ENCODE peak calls at places on chromosomes 5 and 9, in nine cellular contexts. C is neural progenitor cell, L is fibroblast of lung, V is GM23248, H is astrocyte, O is PC-9, F is endothelial cell of umbilical vein, W is PC-3, X is A673. Z is an unnamed sample.

GRCh38 chr5:102523541-102524175 is 24.9 kb upstream of the SLCO6A1 start:
- DNase-seq in C (no peak), W (no peak), X (no peak), O (no peak), F (no peak), L (no peak), H (no peak), V (no peak), Z (no peak)

GRCh38 chr5:37088041-37088440 is 161.1 kb downstream of the CPLANE1 start:
- DNase-seq in C (no peak), H (no peak), F (no peak), L (no peak), V (no peak), X (no peak), O (peak), W (no peak), Z (no peak)

GRCh38 chr5:112127856-112128255 is 291.2 kb downstream of the EPB41L4A start:
- DNase-seq in C (no peak), W (no peak), H (no peak), V (no peak), O (no peak), F (no peak), X (no peak), L (no peak), Z (no peak)

GRCh38 chr5:72242796-72243475 is 77.1 kb downstream of the MRPS27 start:
- DNase-seq in C (peak), O (no peak), X (no peak), W (no peak), V (no peak), F (no peak), L (no peak), H (peak), Z (no peak)

GRCh38 chr9:93012998-93013855 is 45.3 kb upstream of the SUSD3 start:
- DNase-seq in W (no peak), O (no peak), V (no peak), H (no peak), C (no peak), L (no peak), X (no peak), F (no peak), Z (no peak)

GRCh38 chr5:173429489-173430150 is 101.4 kb upstream of the STC2 start:
- DNase-seq in V (peak), W (peak), L (no peak), C (no peak), F (no peak), H (peak), O (no peak), X (no peak), Z (no peak)

GRCh38 chr5:127648997-127649550 is at the start of gene CTXN3:
- DNase-seq in W (no peak), F (no peak), V (no peak), C (peak), X (no peak), O (no peak), L (no peak), H (no peak), Z (peak)

GRCh38 chr5:36573441-36573840 is 33.0 kb upstream of the SLC1A3 start:
- DNase-seq in F (peak), O (peak), V (peak), L (peak), H (peak), W (peak), C (no peak), X (no peak), Z (peak)

GRCh38 chr5:12615141-12615820 is 711.0 kb upstream of the CTNND2 start:
- DNase-seq in L (no peak), X (no peak), C (no peak), F (no peak), H (peak), O (no peak), W (peak), V (no peak), Z (no peak)

GRCh38 chr9:35508069-35508468 is 18.2 kb downstream of the RUSC2 start:
- DNase-seq in X (no peak), H (peak), L (no peak), W (no peak), O (no peak), V (peak), F (no peak), C (no peak), Z (no peak)

GRCh38 chr9:116992870-116993269 is 305.8 kb downstream of the TRIM32 start:
- DNase-seq in W (no peak), V (peak), L (no peak), X (no peak), C (no peak), F (no peak), O (no peak), H (no peak), Z (no peak)

GRCh38 chr5:149652697-149653096 is 71.4 kb downstream of the ARHGEF37 start:
- DNase-seq in L (no peak), V (no peak), H (no peak), C (no peak), O (no peak), X (no peak), F (no peak), W (no peak), Z (no peak)

GRCh38 chr5:138230261-138230660 is 17.1 kb upstream of the CDC23 start:
- DNase-seq in L (no peak), H (peak), O (no peak), V (peak), F (no peak), C (no peak), W (no peak), X (no peak), Z (no peak)

GRCh38 chr5:144915452-144915851 is 744.8 kb downstream of the KCTD16 start:
- DNase-seq in V (no peak), L (no peak), H (no peak), O (no peak), W (no peak), X (no peak), C (no peak), F (no peak), Z (no peak)

GRCh38 chr9:131672451-131672850 is 67.4 kb downstream of the RAPGEF1 start:
- DNase-seq in X (no peak), F (peak), V (no peak), H (no peak), L (no peak), O (no peak), C (no peak), W (no peak), Z (no peak)

GRCh38 chr5:177023247-177023703 is 779 bp downstream of the ZNF346 start:
- DNase-seq in F (peak), V (peak), L (no peak), X (peak), C (no peak), H (no peak), W (peak), O (no peak), Z (peak)

GRCh38 chr5:65102501-65102825 is 333.7 kb downstream of the CWC27 start:
- DNase-seq in O (no peak), H (no peak), V (no peak), C (no peak), W (no peak), X (no peak), F (peak), L (peak), Z (no peak)

GRCh38 chr9:113589407-113589806 is 125.9 kb downstream of the RGS3 start:
- DNase-seq in F (peak), O (no peak), V (no peak), H (no peak), W (no peak), C (no peak), X (no peak), L (no peak), Z (no peak)

GRCh38 chr9:135482015-135482754 is 2.6 kb downstream of the PPP1R26 start:
- DNase-seq in X (no peak), F (no peak), H (no peak), L (no peak), O (no peak), C (no peak), V (no peak), W (no peak), Z (no peak)

GRCh38 chr9:126984969-126985368 is 70.4 kb downstream of the RALGPS1 start:
- DNase-seq in V (peak), W (peak), C (no peak), L (no peak), F (no peak), H (no peak), O (peak), X (no peak), Z (peak)

GRCh38 chr9:87535817-87536539 is 38.3 kb downstream of the DAPK1 start:
- DNase-seq in X (no peak), F (no peak), W (no peak), C (no peak), H (no peak), V (no peak), O (no peak), L (no peak), Z (no peak)

GRCh38 chr9:110308504-110309109 is 29.1 kb downstream of the TXNDC8 start:
- DNase-seq in X (no peak), L (no peak), C (no peak), H (no peak), W (no peak), O (no peak), F (no peak), V (no peak), Z (no peak)

GRCh38 chr9:21324040-21324439 is 11.2 kb downstream of the KLHL9 start:
- DNase-seq in W (no peak), X (no peak), O (no peak), V (no peak), L (no peak), C (no peak), F (peak), H (no peak), Z (no peak)

GRCh38 chr9:124295097-124295794 is 37.5 kb downstream of the NEK6 start:
- DNase-seq in H (peak), F (no peak), X (no peak), O (no peak), W (no peak), V (no peak), L (no peak), C (no peak), Z (no peak)

GRCh38 chr9:87063883-87064282 is 116.6 kb upstream of the GAS1 start:
- DNase-seq in L (peak), X (no peak), C (no peak), F (no peak), H (peak), W (no peak), O (no peak), V (peak), Z (peak)

GRCh38 chr5:157487358-157487757 is 27.3 kb downstream of the NIPAL4 start:
- DNase-seq in L (no peak), W (no peak), X (no peak), F (no peak), H (no peak), O (peak), C (no peak), V (no peak), Z (no peak)

GRCh38 chr5:141476132-141476909 is 555 bp downstream of the PCDHGC3 start:
- DNase-seq in O (no peak), V (peak), H (peak), C (peak), L (peak), X (peak), W (no peak), F (peak), Z (peak)

GRCh38 chr5:160938532-160938931 is 86.5 kb upstream of the ATP10B start:
- DNase-seq in H (no peak), F (no peak), V (no peak), X (no peak), O (peak), C (no peak), W (peak), L (no peak), Z (peak)

GRCh38 chr5:68015381-68015780 is 200.2 kb upstream of the PIK3R1 start:
- DNase-seq in W (no peak), L (no peak), H (no peak), F (no peak), X (no peak), V (no peak), C (no peak), O (no peak), Z (no peak)

GRCh38 chr5:31194458-31194808 is 947 bp downstream of the CDH6 start:
- DNase-seq in O (no peak), C (peak), V (peak), W (peak), H (no peak), F (no peak), X (peak), L (peak), Z (no peak)

GRCh38 chr9:134010774-134011173 is 14.5 kb upstream of the BRD3OS start:
- DNase-seq in O (no peak), W (no peak), X (no peak), L (no peak), F (peak), C (no peak), V (no peak), H (peak), Z (no peak)

GRCh38 chr9:22005700-22006605 is 3.2 kb downstream of the CDKN2B start:
- DNase-seq in X (no peak), O (no peak), L (peak), V (no peak), W (no peak), F (no peak), H (peak), C (peak), Z (peak)

GRCh38 chr9:18365651-18366050 is 108.3 kb upstream of the ADAMTSL1 start:
- DNase-seq in V (no peak), X (no peak), W (no peak), C (no peak), O (no peak), F (no peak), H (no peak), L (no peak), Z (no peak)

GRCh38 chr5:151592855-151593408 is 1.8 kb upstream of the FAT2 start:
- DNase-seq in V (no peak), X (no peak), O (no peak), W (no peak), F (no peak), H (no peak), C (no peak), L (no peak), Z (no peak)

GRCh38 chr9:72092820-72093219 is 32.4 kb upstream of the C9orf57 start:
- DNase-seq in H (no peak), O (no peak), L (no peak), F (no peak), C (no peak), W (no peak), X (no peak), V (no peak), Z (no peak)

DNA sequence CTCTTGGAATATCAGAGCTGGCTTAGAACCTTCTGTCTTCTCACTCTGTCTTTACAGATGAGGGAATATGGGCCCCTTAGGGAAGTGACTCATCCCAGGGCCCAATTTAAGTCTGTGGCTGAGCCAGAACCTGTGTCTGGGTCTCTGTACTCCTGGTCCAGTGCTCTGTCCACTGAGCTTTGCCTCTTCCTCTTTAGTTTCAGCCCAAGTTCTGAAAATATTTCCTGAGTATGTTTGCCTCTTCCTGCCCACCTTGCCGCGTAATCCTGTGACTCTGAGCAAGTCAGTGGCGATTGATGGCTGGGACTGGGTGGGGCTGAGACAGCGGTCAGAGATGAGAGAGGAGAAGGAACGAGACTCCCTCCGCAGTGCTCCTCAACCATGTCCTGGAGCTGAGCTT is 7.8 kb downstream of the IER5L start:
- DNase-seq in C (no peak), X (no peak), F (peak), W (peak), L (no peak), O (peak), V (peak), H (no peak), Z (peak)
- TF ChIP-seq EZH2 in C (no peak), X (no peak), F (no peak), W (no peak), L (no peak), O (no peak), V (no peak), H (no peak), Z (no peak)

GRCh38 chr9:13898957-13899356 is 415.0 kb downstream of the NFIB start:
- DNase-seq in L (peak), C (no peak), V (no peak), F (peak), O (no peak), H (no peak), W (no peak), X (peak), Z (no peak)

GRCh38 chr9:13902286-13902685 is 411.7 kb downstream of the NFIB start:
- DNase-seq in O (no peak), X (no peak), W (no peak), C (no peak), F (no peak), V (no peak), L (no peak), H (no peak), Z (no peak)

GRCh38 chr9:13900449-13900848 is 413.5 kb downstream of the NFIB start:
- DNase-seq in H (no peak), F (peak), X (peak), L (no peak), V (no peak), C (peak), O (no peak), W (no peak), Z (peak)

GRCh38 chr9:13899924-13900323 is 414.0 kb downstream of the NFIB start:
- DNase-seq in F (peak), C (peak), V (no peak), X (no peak), W (no peak), H (no peak), L (no peak), O (no peak), Z (no peak)

GRCh38 chr9:13901176-13901575 is 412.8 kb downstream of the NFIB start:
- DNase-seq in C (no peak), X (no peak), V (no peak), L (no peak), H (no peak), F (no peak), O (no peak), W (no peak), Z (no peak)
- H3K27ac ChIP-seq in C (no peak), X (no peak), V (no peak), L (no peak), H (no peak), F (no peak), O (no peak), W (no peak), Z (peak)

GRCh38 chr5:123097871-123098735 is 9.1 kb downstream of the PRDM6 start:
- DNase-seq in V (no peak), C (peak), L (no peak), F (no peak), X (no peak), W (no peak), O (no peak), H (no peak), Z (no peak)
- TF ChIP-seq EZH2 in V (no peak), C (peak), L (no peak), F (peak), X (no peak), W (no peak), O (no peak), H (peak), Z (no peak)

DNA sequence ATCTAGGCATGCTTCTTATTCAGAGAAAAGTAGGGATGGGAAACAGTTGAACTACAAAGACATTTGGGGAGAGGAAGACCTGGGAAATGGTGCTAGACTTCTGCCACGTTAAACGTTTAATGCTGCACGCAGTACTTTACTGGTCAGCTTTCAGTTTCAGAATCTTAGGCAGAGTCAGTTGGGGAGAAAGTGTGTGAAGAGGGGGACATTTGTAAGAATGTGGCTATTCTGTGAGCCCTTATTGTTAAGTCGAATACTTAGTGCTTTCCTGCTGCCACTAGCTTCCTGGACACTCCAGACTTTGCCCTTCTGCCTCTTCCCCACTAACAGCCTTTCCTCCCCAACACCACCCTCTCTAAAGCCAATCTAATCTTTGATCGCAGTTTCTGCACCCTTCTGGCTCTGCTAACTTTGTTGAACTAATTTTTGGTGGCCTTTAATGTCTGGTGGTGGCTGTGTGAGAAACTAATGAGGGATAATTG is 6.1 kb downstream of the CYSTM1 start:
- DNase-seq in H (no peak), F (no peak), X (no peak), W (no peak), L (no peak), C (no peak), O (no peak), V (no peak), Z (no peak)
- H3K27ac ChIP-seq in H (no peak), F (no peak), X (no peak), W (no peak), L (peak), C (no peak), O (no peak), V (no peak), Z (no peak)

DNA sequence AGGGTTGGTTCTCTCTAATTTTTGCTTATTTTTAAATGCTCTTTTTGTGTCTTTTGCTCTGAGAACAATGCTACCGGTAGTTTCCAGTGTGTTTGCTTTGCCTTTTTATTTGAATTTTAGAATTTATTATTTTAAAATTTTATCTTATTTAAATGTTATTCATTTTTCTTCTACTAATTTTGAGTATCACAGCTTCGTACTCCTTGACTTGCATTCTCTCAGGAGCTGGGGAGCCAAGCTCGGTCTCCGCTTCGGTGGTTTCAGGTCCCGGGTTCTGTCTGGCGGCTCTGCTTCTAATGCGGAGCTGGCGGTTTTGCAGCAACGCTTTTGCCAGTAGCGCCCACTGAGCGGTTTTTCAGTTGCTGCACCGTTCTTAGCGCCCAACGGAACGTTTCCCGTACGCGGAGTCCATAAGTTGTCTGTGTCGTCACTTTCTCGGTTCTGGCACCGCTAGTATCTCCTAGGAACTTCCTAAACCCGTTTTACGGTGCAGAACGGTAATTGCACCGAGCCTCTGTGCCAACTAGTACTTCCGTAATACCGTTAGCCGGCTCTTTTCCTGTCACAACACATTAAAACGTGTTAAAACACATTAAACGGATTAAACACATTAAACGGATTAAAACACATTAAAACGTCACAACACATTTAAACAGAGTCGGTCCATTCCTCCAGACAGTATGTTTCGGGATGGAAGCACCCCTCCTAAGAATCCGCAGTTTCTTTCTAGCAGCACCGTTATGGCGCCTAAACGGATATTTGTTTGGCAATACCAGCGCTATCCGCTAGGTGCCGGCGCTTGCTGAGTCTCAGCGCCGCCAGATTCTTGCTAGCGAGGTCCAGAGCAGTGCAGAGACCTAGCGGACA is 45.6 kb downstream of the ANXA2R start:
- DNase-seq in O (no peak), C (peak), F (peak), H (peak), X (peak), W (no peak), L (peak), V (peak), Z (peak)
- TF ChIP-seq EZH2 in O (no peak), C (peak), F (no peak), H (no peak), X (no peak), W (no peak), L (no peak), V (no peak), Z (no peak)

GRCh38 chr5:55081541-55081940 is 20.9 kb upstream of the GZMA start:
- DNase-seq in O (no peak), V (no peak), L (no peak), H (no peak), X (no peak), W (no peak), F (no peak), C (no peak), Z (no peak)
- H3K27ac ChIP-seq in O (no peak), V (no peak), L (no peak), H (no peak), X (no peak), W (no peak), F (no peak), C (no peak), Z (no peak)